ENCODE peak calls at places on chromosome 7, in seven cellular contexts. D, R, T, A, K, P and X are unnamed samples.

GRCh38 chr7:135645296-135645904 is 16.9 kb upstream of the STMP1 start:
- DNase-seq in R (peak), A (no peak), K (peak), T (peak), P (no peak), D (no peak), X (no peak)

GRCh38 chr7:74544706-74545469 is 91.2 kb downstream of the GTF2IRD1 start:
- DNase-seq in T (peak), A (peak), D (no peak), K (peak), P (peak), R (peak), X (peak)

GRCh38 chr7:149423441-149423970 is 37.4 kb downstream of the ZNF777 start:
- DNase-seq in P (no peak), A (no peak), D (no peak), R (no peak), K (no peak), T (no peak), X (no peak)

GRCh38 chr7:131538791-131539179 is 17.6 kb downstream of the PODXL start:
- DNase-seq in K (no peak), T (no peak), R (no peak), D (no peak), A (no peak), P (no peak), X (no peak)

GRCh38 chr7:110407242-110407641 is 683.7 kb upstream of the LRRN3 start:
- DNase-seq in D (no peak), R (no peak), T (no peak), P (no peak), K (no peak), A (no peak), X (no peak)

GRCh38 chr7:108455524-108455832 is 758 bp downstream of the NRCAM start:
- DNase-seq in P (no peak), A (peak), T (no peak), K (no peak), R (no peak), D (no peak), X (no peak)

GRCh38 chr7:151611041-151611440 is 91.3 kb upstream of the RHEB start:
- DNase-seq in K (no peak), T (no peak), R (no peak), P (no peak), D (no peak), A (no peak), X (no peak)

GRCh38 chr7:47935336-47935735 is 12.9 kb downstream of the PKD1L1 start:
- DNase-seq in T (no peak), D (no peak), R (no peak), P (no peak), K (no peak), A (no peak), X (no peak)

GRCh38 chr7:99190359-99191009 is 17.4 kb downstream of the KPNA7 start:
- DNase-seq in R (peak), D (no peak), T (no peak), P (no peak), A (no peak), K (no peak), X (no peak)

GRCh38 chr7:107938448-107939250 is 47.7 kb downstream of the DLD start:
- DNase-seq in D (no peak), T (no peak), A (no peak), K (no peak), P (no peak), R (no peak), X (no peak)

GRCh38 chr7:140671966-140672365 is 779 bp upstream of the ADCK2 start:
- DNase-seq in P (no peak), D (no peak), R (no peak), K (no peak), T (no peak), A (no peak), X (no peak)

GRCh38 chr7:2010101-2010500 is 222.6 kb downstream of the MAD1L1 start:
- DNase-seq in A (no peak), R (no peak), T (peak), D (no peak), P (no peak), K (no peak), X (no peak)

GRCh38 chr7:27774717-27775328 is 34.9 kb downstream of the TAX1BP1 start:
- DNase-seq in T (peak), P (no peak), D (no peak), A (no peak), R (peak), K (peak), X (no peak)

GRCh38 chr7:111803015-111803758 is 240.9 kb upstream of the IMMP2L start:
- DNase-seq in K (no peak), T (no peak), A (no peak), R (peak), D (no peak), P (no peak), X (no peak)

GRCh38 chr7:134941947-134942346 is 44.4 kb upstream of the AGBL3 start:
- DNase-seq in D (no peak), R (no peak), K (no peak), T (no peak), P (no peak), A (no peak), X (no peak)

GRCh38 chr7:36653671-36654355 is 70.5 kb downstream of the AOAH start:
- DNase-seq in R (no peak), K (no peak), A (no peak), P (no peak), D (no peak), T (no peak), X (no peak)
- TF ChIP-seq TAF1 in R (no peak), K (no peak), A (no peak), P (no peak), D (no peak), T (no peak), X (no peak)

GRCh38 chr7:128155100-128155763 is 85.8 kb upstream of the LEP start:
- DNase-seq in A (no peak), K (peak), P (no peak), R (no peak), T (no peak), D (no peak), X (no peak)
- TF ChIP-seq TAF1 in A (no peak), K (no peak), P (no peak), R (no peak), T (no peak), D (no peak), X (no peak)

GRCh38 chr7:30765359-30765758 is 5.9 kb upstream of the MINDY4 start:
- DNase-seq in D (no peak), T (no peak), R (no peak), K (no peak), A (no peak), P (no peak), X (no peak)

GRCh38 chr7:30760514-30761213 is 8.7 kb downstream of the INMT start:
- DNase-seq in R (no peak), K (no peak), T (no peak), A (no peak), P (no peak), D (no peak), X (no peak)

GRCh38 chr7:30764030-30764991 is 6.9 kb upstream of the MINDY4 start:
- DNase-seq in D (peak), R (no peak), K (no peak), A (no peak), P (no peak), T (no peak), X (no peak)

GRCh38 chr7:30757343-30757695 is 5.4 kb downstream of the INMT start:
- DNase-seq in R (no peak), D (no peak), K (no peak), P (no peak), T (no peak), A (no peak), X (no peak)

DNA sequence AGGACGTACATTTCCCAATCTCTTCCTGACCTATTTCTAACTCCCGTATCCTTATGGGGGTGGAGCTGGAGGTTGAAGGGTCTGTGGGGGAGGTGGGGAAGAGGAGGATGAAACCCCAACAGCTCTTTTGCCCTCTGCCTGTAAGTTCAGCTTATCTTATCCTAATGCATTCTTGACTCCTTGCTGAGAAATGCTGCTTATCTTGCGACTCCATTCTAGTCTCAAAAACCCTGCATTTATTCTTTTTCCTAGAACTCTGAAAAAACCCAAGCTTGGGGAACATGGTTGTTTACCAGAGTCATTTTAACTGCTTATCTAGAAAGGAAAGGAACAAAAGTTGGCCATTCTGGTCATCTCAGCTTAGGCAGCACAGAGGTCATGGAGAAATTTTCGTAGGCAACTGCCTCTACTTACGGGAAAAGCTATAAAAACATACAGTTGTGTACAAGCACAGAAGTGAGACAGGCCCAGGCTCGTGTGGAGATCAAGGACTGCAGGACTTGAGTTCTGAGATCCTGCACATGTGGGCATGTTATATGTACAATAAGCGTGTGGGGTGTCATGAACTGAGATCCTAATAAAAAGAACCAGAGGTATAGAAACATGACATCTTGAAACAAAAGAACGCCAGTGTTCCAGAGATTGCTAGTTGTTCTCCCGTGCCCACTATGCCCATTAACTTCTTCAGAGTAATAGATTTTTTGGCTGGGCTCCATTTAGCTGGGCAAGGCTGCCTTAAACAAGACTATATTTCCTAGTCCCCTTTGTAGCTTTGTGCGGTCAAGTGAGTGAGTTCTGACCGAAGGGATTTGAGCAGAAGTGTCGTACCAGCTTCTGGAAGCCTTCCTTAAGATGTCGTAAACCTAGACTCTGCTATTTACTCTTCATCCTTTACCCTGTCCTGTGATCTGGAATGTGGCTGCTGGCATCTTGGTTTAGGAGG is 9.6 kb downstream of the INMT start:
- DNase-seq in T (no peak), K (peak), P (no peak), A (no peak), D (no peak), R (no peak), X (no peak)
- TF ChIP-seq TAF1 in T (no peak), K (no peak), P (no peak), A (no peak), D (no peak), R (no peak), X (no peak)

GRCh38 chr7:30115709-30116297 is 19.0 kb upstream of the MTURN start:
- DNase-seq in P (no peak), K (no peak), A (no peak), D (no peak), R (no peak), T (no peak), X (no peak)

GRCh38 chr7:30119890-30120577 is 14.8 kb upstream of the MTURN start:
- DNase-seq in P (no peak), D (no peak), A (no peak), R (no peak), T (no peak), K (no peak), X (no peak)

GRCh38 chr7:30117886-30118285 is 16.9 kb upstream of the MTURN start:
- DNase-seq in D (no peak), R (no peak), T (no peak), K (no peak), A (no peak), P (no peak), X (no peak)

GRCh38 chr7:30114536-30115258 is 20.1 kb upstream of the MTURN start:
- DNase-seq in A (no peak), D (no peak), K (no peak), T (no peak), P (no peak), R (no peak), X (no peak)

DNA sequence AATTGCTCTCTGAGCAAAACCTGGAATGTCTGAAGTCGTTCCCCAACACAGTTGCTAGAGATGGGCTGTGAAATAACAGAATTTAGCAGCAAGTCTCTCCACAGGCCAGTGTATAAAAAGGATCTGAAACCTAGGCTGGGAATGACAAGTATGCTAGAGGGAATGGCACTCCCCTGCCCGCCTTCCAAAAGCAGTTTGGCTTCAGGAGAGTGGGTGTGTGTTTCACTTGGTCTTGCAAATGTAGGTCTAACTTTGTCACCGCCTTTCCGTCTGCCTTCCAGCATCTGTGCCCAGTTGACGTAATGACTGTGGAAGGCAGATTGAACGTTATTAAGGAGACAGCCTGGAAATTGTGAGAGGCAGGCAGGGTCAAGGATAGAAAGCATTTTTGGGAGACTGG is 18.0 kb upstream of the MTURN start:
- DNase-seq in A (no peak), T (no peak), R (no peak), D (no peak), P (no peak), K (no peak), X (no peak)
- TF ChIP-seq TAF1 in A (no peak), T (no peak), R (no peak), D (no peak), P (no peak), K (no peak), X (no peak)

DNA sequence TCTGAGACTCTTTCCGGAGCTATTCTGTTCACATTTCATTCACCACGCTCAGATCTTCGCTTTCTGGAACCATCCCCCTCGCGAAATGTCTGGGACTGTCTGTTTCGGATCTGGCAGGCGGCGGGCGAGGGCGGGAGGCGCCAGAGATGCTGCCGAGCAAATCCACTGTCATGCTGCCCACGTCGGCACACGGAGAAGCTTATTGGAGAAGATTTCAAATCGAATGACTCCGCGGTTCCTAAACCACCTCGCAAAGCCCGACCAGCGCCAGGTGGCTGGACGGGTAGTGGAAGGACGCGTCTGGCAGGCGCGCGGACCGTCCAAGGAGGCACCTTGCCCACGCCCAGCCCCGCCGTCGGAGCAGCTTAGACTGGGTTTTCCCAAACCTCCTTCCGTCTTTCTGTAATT is 1.6 kb upstream of the OSBPL3 start:
- DNase-seq in D (no peak), A (no peak), T (peak), P (no peak), K (no peak), R (no peak), X (no peak)
- TF ChIP-seq TAF1 in D (peak), A (no peak), T (peak), P (no peak), K (no peak), R (no peak), X (no peak)

DNA sequence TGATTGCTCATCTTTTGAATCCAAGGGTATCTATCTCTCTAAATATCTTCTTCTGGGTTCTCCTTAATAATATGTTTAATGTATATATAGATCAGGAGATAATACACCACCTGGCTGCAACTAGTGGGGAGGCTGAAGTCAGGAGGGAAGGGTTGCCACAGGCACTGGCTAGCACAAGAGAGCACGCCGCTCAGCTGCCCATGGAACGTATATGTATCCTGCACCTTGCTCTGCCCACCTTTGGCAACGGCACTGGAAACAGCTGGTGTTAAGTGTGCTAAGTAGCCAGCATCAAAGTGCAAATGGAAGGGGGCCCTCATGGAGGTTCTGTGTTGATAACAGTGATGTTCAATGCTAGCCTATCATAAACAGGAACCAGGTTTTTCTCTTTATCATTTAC is 49.8 kb upstream of the FAM133B start:
- DNase-seq in P (no peak), D (no peak), T (no peak), R (no peak), K (no peak), A (no peak), X (no peak)
- TF ChIP-seq TAF1 in P (no peak), D (no peak), T (no peak), R (no peak), K (no peak), A (no peak), X (no peak)

GRCh38 chr7:20532841-20533240 is 82.6 kb upstream of the ABCB5 start:
- DNase-seq in P (no peak), D (no peak), K (no peak), A (no peak), R (no peak), T (no peak), X (no peak)
- TF ChIP-seq TAF1 in P (no peak), D (no peak), K (no peak), A (no peak), R (no peak), T (no peak), X (no peak)

GRCh38 chr7:123845823-123846216 is 851 bp downstream of the HYAL4 start:
- DNase-seq in T (peak), K (no peak), D (no peak), P (no peak), A (no peak), R (no peak), X (no peak)

GRCh38 chr7:123844712-123845219 is at the start of gene HYAL4:
- DNase-seq in P (no peak), D (no peak), A (no peak), R (no peak), K (no peak), T (no peak), X (no peak)

GRCh38 chr7:123846217-123846891 is 1.4 kb downstream of the HYAL4 start:
- DNase-seq in P (no peak), A (no peak), R (no peak), K (no peak), T (no peak), D (peak), X (no peak)

GRCh38 chr7:123847868-123848267 is 2.9 kb downstream of the HYAL4 start:
- DNase-seq in K (no peak), R (no peak), P (no peak), A (no peak), D (no peak), T (no peak), X (no peak)

GRCh38 chr7:123849855-123850254 is 4.9 kb downstream of the HYAL4 start:
- DNase-seq in K (no peak), R (no peak), A (no peak), P (no peak), T (no peak), D (no peak), X (no peak)
- TF ChIP-seq TAF1 in K (no peak), R (no peak), A (no peak), P (no peak), T (no peak), D (no peak), X (no peak)